ENCODE peak calls at places on chromosomes 7 and 10, in six cellular contexts. R is adipocyte; V is stimulated activated CD4-positive, alpha-beta T cell treated with anti-CD3 and anti-CD28 coated beads, Interleukin-4, amount 100 ng/mL, for 48 hours; I is HT1080; H is RPMI8226; Z is left ventricle myocardium inferior. D is an unnamed sample.
A peak's percentile ranks its signal among the peaks of the same experiment; 100 is the strongest.

GRCh38 chr7:156111-157007 is 36.0 kb upstream of the FAM20C start:
- DNase-seq in R (no peak), H (no peak), I (no peak), Z (no peak), V (no peak), D (no peak)

GRCh38 chr10:126902157-126902556 is 3.1 kb upstream of the DOCK1 start:
- DNase-seq in V (no peak), Z (no peak), I (peak; percentile 73), R (peak; percentile 60), H (peak; percentile 83), D (no peak)

GRCh38 chr10:76303682-76304316 is 872.4 kb downstream of the LRMDA start:
- DNase-seq in R (peak; percentile 81), H (peak; percentile 38), Z (peak; percentile 72), V (peak; percentile 7), I (peak; percentile 51), D (peak; percentile 49)

GRCh38 chr7:17301491-17302101 is 3.1 kb downstream of the AHR start:
- DNase-seq in R (peak; percentile 91), V (peak; percentile 25), H (peak; percentile 58), Z (no peak), I (no peak), D (no peak)

GRCh38 chr10:107118866-107119265 is 45.6 kb downstream of the SORCS1 start:
- DNase-seq in H (no peak), R (no peak), I (no peak), V (no peak), Z (no peak), D (no peak)

GRCh38 chr7:11170160-11170559 is 196.5 kb downstream of the PHF14 start:
- DNase-seq in Z (no peak), R (no peak), I (no peak), H (no peak), V (no peak), D (no peak)

GRCh38 chr7:96837583-96837982 is 127.9 kb upstream of the SEM1 start:
- DNase-seq in R (no peak), V (no peak), Z (no peak), I (no peak), H (no peak), D (no peak)

GRCh38 chr10:6445671-6446278 is 134.3 kb downstream of the PRKCQ start:
- DNase-seq in V (peak; percentile 34), H (peak; percentile 51), I (peak; percentile 13), R (peak; percentile 73), Z (peak; percentile 25), D (no peak)

GRCh38 chr10:113708640-113709039 is 28.9 kb downstream of the CASP7 start:
- DNase-seq in R (no peak), H (no peak), I (no peak), V (no peak), Z (no peak), D (no peak)

GRCh38 chr10:115829501-115830215 is 443.3 kb downstream of the GFRA1 start:
- DNase-seq in V (no peak), Z (no peak), I (peak; percentile 10), H (no peak), R (peak; percentile 78), D (no peak)

GRCh38 chr7:148303295-148304013 is 287.1 kb upstream of the C7orf33 start:
- DNase-seq in I (no peak), Z (peak; percentile 84), R (peak; percentile 69), H (peak; percentile 98), V (no peak), D (no peak)

GRCh38 chr10:61554925-61555324 is 101.7 kb upstream of the TMEM26 start:
- DNase-seq in R (peak; percentile 21), H (no peak), I (no peak), Z (no peak), V (no peak), D (no peak)

GRCh38 chr10:31759124-31759798 is 169.4 kb downstream of the ARHGAP12 start:
- DNase-seq in R (peak; percentile 57), H (no peak), Z (no peak), I (no peak), V (peak; percentile 44), D (peak; percentile 67)

GRCh38 chr7:26198133-26198780 is 2.3 kb downstream of the HNRNPA2B1 start:
- DNase-seq in H (peak; percentile 56), Z (no peak), V (no peak), R (peak; percentile 83), I (peak; percentile 39), D (no peak)

GRCh38 chr7:44227911-44228310 is 27.1 kb downstream of the YKT6 start:
- DNase-seq in R (no peak), I (no peak), H (no peak), Z (no peak), V (no peak), D (no peak)

D was measured in progenitor cell of endocrine pancreas.